ENCODE peak calls at places on chromosomes 6 and 20, in nine cellular contexts. B, Y, V, S, L, F, A, J and C are unnamed samples.

GRCh38 chr6:6909111-6909510 is 198.7 kb upstream of the RREB1 start:
- DNase-seq in J (no peak), B (no peak), A (no peak), L (no peak), S (no peak), F (no peak), V (no peak), Y (no peak), C (no peak)

GRCh38 chr20:10662151-10662550 is 11.6 kb downstream of the JAG1 start:
- DNase-seq in B (no peak), A (no peak), V (no peak), S (no peak), L (no peak), Y (no peak), J (no peak), F (no peak), C (no peak)

GRCh38 chr6:15062311-15063252 is 183.3 kb upstream of the JARID2 start:
- DNase-seq in V (no peak), A (no peak), L (peak), S (no peak), F (no peak), J (peak), Y (no peak), B (peak), C (peak)

GRCh38 chr6:21972516-21972915 is 324.3 kb downstream of the PRL start:
- DNase-seq in B (no peak), F (no peak), Y (no peak), S (no peak), V (no peak), A (no peak), J (no peak), L (no peak), C (no peak)

GRCh38 chr6:27096834-27097511 is 150.5 kb upstream of the PRSS16 start:
- DNase-seq in J (peak), B (peak), V (no peak), F (peak), Y (peak), L (no peak), S (peak), A (peak), C (peak)

GRCh38 chr6:33590531-33591198 is 10.6 kb upstream of the BAK1 start:
- DNase-seq in F (peak), V (no peak), B (no peak), J (peak), L (no peak), S (peak), Y (no peak), A (no peak), C (no peak)

GRCh38 chr6:43972915-43973304 is 154.3 kb downstream of the MRPL14 start:
- DNase-seq in J (peak), V (peak), L (no peak), A (no peak), Y (no peak), B (peak), S (peak), F (peak), C (peak)

GRCh38 chr6:15399651-15400470 is 154.0 kb downstream of the JARID2 start:
- DNase-seq in J (peak), Y (no peak), S (peak), A (no peak), L (peak), V (peak), F (peak), B (peak), C (peak)

GRCh38 chr6:134720353-134721094 is 229.4 kb downstream of the ALDH8A1 start:
- DNase-seq in F (no peak), A (no peak), V (no peak), Y (no peak), L (no peak), J (peak), S (no peak), B (no peak), C (peak)

GRCh38 chr6:25601797-25602679 is 50.0 kb upstream of the SCGN start:
- DNase-seq in B (peak), V (no peak), L (no peak), A (peak), F (no peak), Y (no peak), S (no peak), J (peak), C (peak)

GRCh38 chr20:17083738-17084137 is 143.1 kb upstream of the PCSK2 start:
- DNase-seq in F (no peak), A (no peak), V (no peak), B (peak), Y (no peak), J (no peak), L (no peak), S (no peak), C (no peak)

GRCh38 chr6:87789198-87789899 is 87.3 kb upstream of the AKIRIN2 start:
- DNase-seq in F (no peak), Y (no peak), J (peak), V (no peak), L (no peak), A (no peak), B (peak), S (no peak), C (peak)

GRCh38 chr20:4656491-4656890 is 65.2 kb upstream of the PRND start:
- DNase-seq in A (no peak), L (no peak), J (no peak), Y (no peak), F (no peak), S (no peak), B (no peak), V (no peak), C (peak)

GRCh38 chr6:81731814-81732213 is 20.7 kb downstream of the TENT5A start:
- DNase-seq in L (no peak), B (no peak), J (peak), Y (no peak), S (no peak), A (no peak), V (no peak), F (no peak), C (no peak)

GRCh38 chr6:159429427-159429826 is 260.2 kb downstream of the FNDC1 start:
- DNase-seq in J (no peak), L (no peak), B (no peak), Y (no peak), F (no peak), V (no peak), A (no peak), S (no peak), C (no peak)

GRCh38 chr6:168837231-168837903 is 396.4 kb downstream of the SMOC2 start:
- DNase-seq in J (no peak), F (no peak), S (no peak), B (no peak), V (no peak), L (no peak), Y (no peak), A (no peak), C (no peak)

GRCh38 chr20:7770578-7770977 is 169.7 kb downstream of the HAO1 start:
- DNase-seq in Y (no peak), L (no peak), A (no peak), B (no peak), J (peak), S (no peak), F (no peak), V (no peak), C (peak)

GRCh38 chr20:44683263-44684046 is 31.7 kb upstream of the CCN5 start:
- DNase-seq in A (peak), V (no peak), J (no peak), S (no peak), F (no peak), B (peak), L (peak), Y (no peak), C (peak)

GRCh38 chr6:28940294-28940858 is 16.6 kb upstream of the TRIM27 start:
- DNase-seq in S (no peak), Y (no peak), B (no peak), A (peak), J (peak), F (no peak), V (peak), L (peak), C (no peak)

GRCh38 chr20:40702504-40702903 is 13.5 kb upstream of the MAFB start:
- DNase-seq in V (no peak), F (no peak), Y (no peak), L (no peak), B (no peak), S (no peak), J (no peak), A (no peak), C (no peak)

GRCh38 chr6:27556406-27556805 is 83.5 kb upstream of the ZNF184 start:
- DNase-seq in J (no peak), B (no peak), L (no peak), Y (no peak), V (no peak), S (no peak), A (no peak), F (no peak), C (no peak)